ENCODE peak calls at places on chromosomes 6 and 20, in four cellular contexts. V, W, E and F are unnamed samples. For H3K79me2, the result is how much of the 10 kb centered on the place peaks cover.

GRCh38 chr6:34358389-34358906 is 34.0 kb downstream of the NUDT3 start:
- DNase-seq in V (no peak), W (no peak), E (no peak), F (peak)

GRCh38 chr6:107763959-107764358 is 60.2 kb downstream of the SCML4 start:
- DNase-seq in V (no peak), W (no peak), E (no peak), F (no peak)

GRCh38 chr20:64099880-64100565 is 7.3 kb downstream of the NPBWR2 start:
- DNase-seq in V (no peak), W (no peak), E (no peak), F (no peak)

GRCh38 chr6:43957273-43957672 is 170.0 kb downstream of the MRPL14 start:
- DNase-seq in V (no peak), W (no peak), E (no peak), F (no peak)

GRCh38 chr6:128323011-128323410 is 197.4 kb downstream of the PTPRK start:
- DNase-seq in V (no peak), W (no peak), E (no peak), F (no peak)

GRCh38 chr6:75376347-75377024 is 91.9 kb upstream of the TMEM30A start:
- DNase-seq in V (no peak), W (no peak), E (no peak), F (no peak)

GRCh38 chr6:68186870-68187269 is 448.2 kb upstream of the ADGRB3 start:
- DNase-seq in V (no peak), W (no peak), E (no peak), F (peak)

GRCh38 chr6:7243188-7243942 is 69.6 kb downstream of the SSR1 start:
- DNase-seq in V (no peak), W (peak), E (no peak), F (peak)

GRCh38 chr20:21505161-21505809 is 8.6 kb downstream of the NKX2-2 start:
- DNase-seq in V (no peak), W (peak), E (no peak), F (peak)

GRCh38 chr20:17808357-17808756 is 108.6 kb downstream of the BANF2 start:
- DNase-seq in V (no peak), W (no peak), E (no peak), F (peak)

GRCh38 chr20:17759449-17759848 is 59.7 kb downstream of the BANF2 start:
- DNase-seq in V (no peak), W (no peak), E (no peak), F (no peak)

GRCh38 chr20:25355191-25355590 is 35.4 kb downstream of the ABHD12 start:
- DNase-seq in V (no peak), W (no peak), E (no peak), F (no peak)

GRCh38 chr6:27517928-27518787 is 45.3 kb upstream of the ZNF184 start:
- DNase-seq in V (no peak), W (peak), E (no peak), F (peak)

GRCh38 chr6:49923826-49924225 is 40.1 kb downstream of the DEFB114 start:
- DNase-seq in V (no peak), W (no peak), E (no peak), F (no peak)

GRCh38 chr6:4085329-4085695 is 6.4 kb upstream of the FAM217A start:
- DNase-seq in V (no peak), W (no peak), E (no peak), F (no peak)

GRCh38 chr20:24617080-24617432 is 147.6 kb downstream of the SYNDIG1 start:
- DNase-seq in V (no peak), W (no peak), E (no peak), F (no peak)

GRCh38 chr20:32451340-32451681 is 93.2 kb downstream of the ASXL1 start:
- DNase-seq in V (no peak), W (no peak), E (no peak), F (no peak)

GRCh38 chr20:2873010-2873746 is at the start of gene PTPRA:
- DNase-seq in V (peak), W (peak), E (peak), F (peak)

GRCh38 chr6:20159781-20160540 is 52.3 kb downstream of the MBOAT1 start:
- DNase-seq in V (no peak), W (no peak), E (no peak), F (no peak)

GRCh38 chr6:13987400-13987865 is 62.7 kb downstream of the RNF182 start:
- DNase-seq in V (no peak), W (peak), E (no peak), F (no peak)

GRCh38 chr20:4897600-4897999 is 103.7 kb downstream of the SLC23A2 start:
- DNase-seq in V (no peak), W (no peak), E (no peak), F (no peak)

GRCh38 chr6:74651948-74652347 is 553.9 kb downstream of the COL12A1 start:
- DNase-seq in V (no peak), W (no peak), E (no peak), F (no peak)

GRCh38 chr20:48795732-48796131 is 32.1 kb downstream of the PREX1 start:
- DNase-seq in V (no peak), W (no peak), E (no peak), F (no peak)

GRCh38 chr6:67606905-67607828 is 1027.9 kb upstream of the ADGRB3 start:
- DNase-seq in V (no peak), W (no peak), E (no peak), F (peak)

GRCh38 chr20:47304287-47304686 is 52.2 kb downstream of the ZMYND8 start:
- DNase-seq in V (no peak), W (no peak), E (no peak), F (peak)

GRCh38 chr20:9474835-9475413 is 39.5 kb upstream of the LAMP5 start:
- DNase-seq in V (no peak), W (no peak), E (no peak), F (no peak)

GRCh38 chr20:58194176-58194796 is 34.2 kb downstream of the ANKRD60 start:
- DNase-seq in V (no peak), W (no peak), E (no peak), F (no peak)

GRCh38 chr20:21251278-21251677 is 51.9 kb upstream of the XRN2 start:
- DNase-seq in V (no peak), W (no peak), E (no peak), F (no peak)

GRCh38 chr20:35884541-35884865 is 69.8 kb downstream of the SCAND1 start:
- DNase-seq in V (no peak), W (no peak), E (no peak), F (no peak)

GRCh38 chr6:15023448-15023847 is 222.4 kb upstream of the JARID2 start:
- DNase-seq in V (peak), W (no peak), E (no peak), F (no peak)

GRCh38 chr20:34768105-34768504 is 57.3 kb downstream of the NCOA6 start:
- DNase-seq in V (no peak), W (no peak), E (no peak), F (no peak)

GRCh38 chr6:119347466-119348307 is 1.9 kb downstream of the MAN1A1 start:
- DNase-seq in V (no peak), W (peak), E (no peak), F (no peak)

GRCh38 chr6:51339728-51340127 is 521.1 kb downstream of the TFAP2B start:
- DNase-seq in V (no peak), W (no peak), E (no peak), F (no peak)
- H3K79me2 ChIP-seq in V (under half), W (under half), E (under half), F (under half)

GRCh38 chr6:96410467-96410866 is 111.1 kb upstream of the UFL1 start:
- DNase-seq in V (no peak), W (no peak), E (no peak), F (no peak)
- TF ChIP-seq EP300 in V (no peak), W (no peak), E (no peak), F (no peak)

GRCh38 chr20:41034239-41034638 is 5.6 kb downstream of the TOP1 start:
- DNase-seq in V (no peak), W (peak), E (no peak), F (no peak)
- H3K79me2 ChIP-seq in V (half or more), W (half or more), E (under half), F (half or more)

DNA sequence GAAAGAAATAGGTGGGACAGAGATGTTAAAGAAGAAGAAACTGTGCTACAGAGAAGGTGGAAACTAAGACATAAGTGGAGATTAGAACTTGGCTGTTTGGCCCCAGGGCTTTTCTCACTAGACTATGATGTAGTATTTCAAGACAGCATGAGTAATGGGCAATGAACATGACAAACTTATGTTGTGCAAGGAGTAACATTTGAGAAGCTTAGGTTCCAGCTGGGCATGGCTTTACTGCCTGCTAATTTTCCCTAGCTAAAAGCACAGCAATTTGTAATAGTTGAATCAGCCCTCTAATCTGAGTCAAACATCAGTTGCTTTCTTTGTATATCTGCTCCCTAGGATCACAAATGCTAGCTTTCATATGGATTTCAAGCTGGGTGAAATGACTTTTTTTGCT is 294.3 kb upstream of the BMP2 start:
- DNase-seq in V (no peak), W (no peak), E (no peak), F (no peak)
- TF ChIP-seq EP300 in V (no peak), W (no peak), E (no peak), F (no peak)